ENCODE peak calls at places on chromosomes 13 and 19, in ten cellular contexts. J, T, R, Q, W, O, Y, X, K and C are unnamed samples.

GRCh38 chr13:40077396-40078027 is 422.1 kb downstream of the COG6 start:
- DNase-seq in J (no peak), T (no peak), R (no peak), Q (no peak), W (no peak), O (no peak), Y (no peak), X (no peak), K (no peak), C (no peak)

GRCh38 chr19:57566396-57567256 is 7.0 kb upstream of the ZNF550 start:
- DNase-seq in J (peak), T (no peak), R (no peak), Q (no peak), W (no peak), O (no peak), Y (peak), X (peak), K (no peak), C (no peak)

GRCh38 chr13:59024434-59024833 is 1139.3 kb downstream of the DIAPH3 start:
- DNase-seq in J (no peak), T (no peak), R (no peak), Q (no peak), W (peak), O (no peak), Y (no peak), X (no peak), K (no peak), C (no peak)

GRCh38 chr19:54017266-54017665 is 25.8 kb downstream of the CACNG6 start:
- DNase-seq in J (no peak), T (no peak), R (peak), Q (no peak), W (peak), O (no peak), Y (peak), X (no peak), K (no peak), C (no peak)

GRCh38 chr13:95224064-95224463 is 77.2 kb downstream of the ABCC4 start:
- DNase-seq in J (no peak), T (no peak), R (no peak), Q (no peak), W (no peak), O (no peak), Y (no peak), X (no peak), K (no peak), C (no peak)

GRCh38 chr13:104796581-104796980 is 1730.4 kb upstream of the SLC10A2 start:
- DNase-seq in J (no peak), T (no peak), R (no peak), Q (no peak), W (no peak), O (no peak), Y (no peak), X (no peak), K (no peak), C (no peak)

GRCh38 chr13:99191900-99192399 is 8.7 kb upstream of the UBAC2 start:
- DNase-seq in J (no peak), T (no peak), R (peak), Q (no peak), W (peak), O (no peak), Y (peak), X (no peak), K (no peak), C (no peak)

GRCh38 chr13:64075543-64076271 is 2660.1 kb upstream of the PCDH20 start:
- DNase-seq in J (no peak), T (no peak), R (peak), Q (no peak), W (no peak), O (no peak), Y (no peak), X (no peak), K (no peak), C (no peak)

GRCh38 chr19:24140099-24140498 is 53.1 kb downstream of the ZNF254 start:
- DNase-seq in J (peak), T (no peak), R (no peak), Q (no peak), W (peak), O (no peak), Y (peak), X (no peak), K (no peak), C (peak)

GRCh38 chr19:1986357-1987162 is 29.0 kb downstream of the BTBD2 start:
- DNase-seq in J (no peak), T (no peak), R (no peak), Q (no peak), W (no peak), O (no peak), Y (no peak), X (no peak), K (no peak), C (no peak)

GRCh38 chr13:30551194-30551593 is 66.5 kb upstream of the USPL1 start:
- DNase-seq in J (no peak), T (no peak), R (no peak), Q (no peak), W (no peak), O (no peak), Y (peak), X (peak), K (peak), C (peak)

GRCh38 chr19:6610934-6611370 is 20.0 kb upstream of the CD70 start:
- DNase-seq in J (peak), T (no peak), R (peak), Q (no peak), W (peak), O (no peak), Y (peak), X (no peak), K (no peak), C (peak)
- H3K4me3 ChIP-seq in J (no peak), T (no peak), R (no peak), Q (no peak), W (no peak), O (no peak), Y (no peak), X (no peak), K (no peak), C (no peak)

DNA sequence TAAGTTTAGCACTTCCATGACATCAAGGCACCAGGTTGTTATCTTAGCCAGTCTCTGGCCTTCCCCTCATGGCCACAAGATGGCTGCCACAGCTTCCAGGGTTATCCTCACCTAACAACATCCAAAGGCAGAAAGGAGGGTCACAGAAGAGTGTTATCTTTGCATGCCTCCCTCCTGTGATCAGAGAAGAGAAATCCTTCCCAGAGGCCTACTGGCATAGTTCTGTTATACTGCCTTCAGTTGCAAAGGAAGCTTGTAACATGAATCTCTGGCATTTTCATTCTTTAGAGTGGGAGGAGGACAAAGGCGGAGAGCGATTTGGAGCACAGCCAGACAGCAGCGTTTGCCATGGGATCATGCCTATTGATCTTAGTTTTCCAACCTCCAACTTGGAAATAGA is 135.6 kb downstream of the DNAJC15 start:
- DNase-seq in J (peak), T (no peak), R (no peak), Q (no peak), W (peak), O (no peak), Y (peak), X (no peak), K (no peak), C (peak)
- TF ChIP-seq CTCF in J (peak), T (no peak), R (no peak), Q (no peak), W (peak), O (no peak), Y (no peak), X (no peak), K (no peak), C (peak)

DNA sequence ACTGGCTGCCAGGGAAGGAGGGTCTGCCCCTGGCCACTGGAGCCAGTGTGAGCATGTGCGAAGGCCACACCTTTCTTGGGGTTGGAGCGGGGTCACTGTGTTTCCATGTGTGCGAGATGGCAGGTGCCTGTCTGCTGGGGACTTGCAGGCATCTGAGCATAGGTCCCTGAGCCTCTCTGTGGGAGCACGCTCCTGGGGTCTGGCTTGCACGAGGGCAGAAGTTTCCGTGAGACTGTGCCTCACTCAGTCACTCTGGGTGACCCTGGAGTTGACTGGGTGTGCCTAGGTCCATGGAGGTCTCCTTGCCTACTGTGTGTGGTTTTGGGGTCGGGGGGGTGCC is 31.3 kb downstream of the PAK4 start:
- DNase-seq in J (no peak), T (no peak), R (no peak), Q (no peak), W (no peak), O (no peak), Y (no peak), X (no peak), K (no peak), C (no peak)
- H3K4me3 ChIP-seq in J (no peak), T (no peak), R (no peak), Q (peak), W (peak), O (no peak), Y (peak), X (no peak), K (no peak), C (peak)

GRCh38 chr19:44741258-44741731 is 7.2 kb upstream of the BCL3 start:
- DNase-seq in J (no peak), T (peak), R (peak), Q (no peak), W (no peak), O (no peak), Y (no peak), X (no peak), K (no peak), C (no peak)

GRCh38 chr19:44741841-44742352 is 6.6 kb upstream of the BCL3 start:
- DNase-seq in J (peak), T (peak), R (peak), Q (peak), W (peak), O (peak), Y (peak), X (no peak), K (peak), C (peak)

GRCh38 chr19:44738603-44739585 is 9.6 kb upstream of the BCL3 start:
- DNase-seq in J (no peak), T (no peak), R (peak), Q (no peak), W (no peak), O (no peak), Y (no peak), X (no peak), K (no peak), C (no peak)

GRCh38 chr19:44738161-44738535 is 10.4 kb upstream of the BCL3 start:
- DNase-seq in J (no peak), T (no peak), R (no peak), Q (no peak), W (no peak), O (no peak), Y (no peak), X (no peak), K (no peak), C (no peak)

DNA sequence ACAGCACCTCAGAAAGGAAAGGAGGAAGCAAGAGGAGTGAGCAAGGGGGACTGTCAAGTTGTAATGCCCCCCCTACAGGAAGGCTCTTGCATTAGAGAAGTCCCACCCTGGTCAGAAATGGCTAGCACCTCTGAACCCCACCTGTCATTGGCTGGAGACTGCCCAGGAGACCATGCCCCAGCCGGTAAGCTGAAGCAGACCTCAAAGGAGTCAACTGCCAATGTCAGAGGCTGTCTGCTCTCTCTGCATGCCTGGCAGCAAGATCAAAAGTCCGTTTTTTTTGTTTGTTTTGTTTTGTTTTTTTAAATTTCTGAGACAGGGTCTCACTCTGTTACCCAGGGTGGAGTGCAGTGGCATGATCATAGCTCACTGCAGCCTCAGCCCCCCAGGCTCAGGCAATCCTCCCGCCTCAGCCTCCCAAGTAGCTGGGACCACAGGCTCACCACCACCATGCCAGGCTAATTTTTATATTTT is 8.1 kb upstream of the BCL3 start:
- DNase-seq in J (no peak), T (no peak), R (no peak), Q (no peak), W (no peak), O (no peak), Y (no peak), X (no peak), K (no peak), C (no peak)
- TF ChIP-seq CTCF in J (peak), T (no peak), R (no peak), Q (no peak), W (peak), O (no peak), Y (peak), X (no peak), K (no peak), C (no peak)

GRCh38 chr19:40249781-40250180 is 23.3 kb upstream of the CCNP start:
- DNase-seq in J (no peak), T (no peak), R (no peak), Q (no peak), W (no peak), O (no peak), Y (no peak), X (no peak), K (no peak), C (no peak)
- H3K4me3 ChIP-seq in J (no peak), T (no peak), R (no peak), Q (no peak), W (no peak), O (no peak), Y (no peak), X (no peak), K (no peak), C (no peak)

DNA sequence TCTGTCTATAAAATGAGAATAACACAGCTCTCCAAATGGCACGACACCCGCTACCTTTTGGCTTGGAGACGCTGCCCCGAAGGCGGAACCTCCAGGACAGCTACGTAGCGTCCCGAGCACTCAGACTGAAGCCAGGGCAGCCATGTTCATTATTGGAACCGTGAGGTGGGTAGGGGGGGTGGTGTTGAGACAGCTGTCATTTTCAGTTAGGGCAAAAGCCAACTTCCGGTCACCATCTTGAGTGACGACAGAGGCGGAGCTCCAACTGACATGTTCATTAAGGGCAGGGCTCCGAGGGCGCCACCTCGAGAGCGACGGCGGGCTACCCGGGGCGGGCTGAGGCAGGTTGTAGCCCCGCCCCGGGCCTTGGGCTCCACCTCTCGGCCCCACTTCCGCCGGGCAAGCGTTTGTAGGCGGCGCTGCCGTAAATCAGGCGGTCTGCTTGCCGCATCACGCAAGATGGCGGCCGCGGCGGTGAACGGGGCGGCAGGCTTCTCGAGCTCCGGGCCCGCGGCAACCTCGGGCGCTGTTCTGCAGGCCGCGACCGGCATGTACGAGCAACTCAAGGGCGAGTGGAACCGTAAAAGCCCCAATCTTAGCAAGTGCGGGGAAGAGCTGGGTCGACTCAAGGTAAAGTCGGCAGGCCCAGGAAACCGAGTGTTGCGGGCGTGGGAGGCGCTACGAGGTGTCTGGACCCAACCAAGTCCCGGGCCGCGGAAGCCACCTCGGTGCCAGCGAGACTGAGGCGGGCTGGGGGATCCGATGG is at the start of gene PSMD8:
- DNase-seq in J (peak), T (peak), R (peak), Q (peak), W (peak), O (peak), Y (peak), X (peak), K (peak), C (peak)
- TF ChIP-seq CTCF in J (peak), T (peak), R (peak), Q (no peak), W (peak), O (peak), Y (peak), X (peak), K (peak), C (peak)